ENCODE peak calls at places on chromosomes 12 and 14, in five cellular contexts. K is A549, D is K562, O is HepG2, X is H1. G is an unnamed sample.

GRCh38 chr12:123532021-123532420 is 1.5 kb downstream of the RILPL1 start:
- DNase-seq in X (no peak), O (no peak), D (no peak), K (no peak), G (peak)

GRCh38 chr14:32932302-32932920 is 6.3 kb upstream of the NPAS3 start:
- DNase-seq in X (peak), O (no peak), K (no peak), D (no peak), G (no peak)

GRCh38 chr12:96457191-96457930 is 32.0 kb upstream of the CFAP54 start:
- DNase-seq in K (no peak), D (no peak), O (no peak), X (no peak), G (no peak)

GRCh38 chr12:89353823-89354629 is 1.7 kb upstream of the DUSP6 start:
- DNase-seq in K (peak), X (peak), D (no peak), O (peak), G (no peak)

GRCh38 chr14:65958664-65959562 is 527.3 kb upstream of the CCDC196 start:
- DNase-seq in D (peak), O (peak), K (peak), X (peak), G (no peak)

GRCh38 chr14:91292476-91292875 is 48.0 kb upstream of the GPR68 start:
- DNase-seq in K (no peak), X (no peak), D (no peak), O (no peak), G (no peak)

GRCh38 chr12:67357726-67358125 is 88.6 kb downstream of the CAND1 start:
- DNase-seq in D (no peak), O (no peak), K (no peak), X (no peak), G (no peak)

GRCh38 chr12:1797011-1797901 is 23.1 kb upstream of the LRTM2 start:
- DNase-seq in X (peak), K (no peak), O (no peak), D (no peak), G (no peak)

GRCh38 chr12:24364921-24365320 is 415.5 kb upstream of the SOX5 start:
- DNase-seq in K (no peak), D (no peak), O (no peak), X (no peak), G (no peak)

GRCh38 chr12:8698132-8698829 is 490 bp downstream of the RIMKLB start:
- DNase-seq in D (peak), X (peak), O (no peak), K (peak), G (no peak)

GRCh38 chr12:6551496-6552139 is 4.2 kb downstream of the IFFO1 start:
- DNase-seq in K (no peak), X (no peak), O (no peak), D (no peak), G (no peak)

GRCh38 chr12:105667880-105668279 is 337.4 kb downstream of the C12orf75 start:
- DNase-seq in D (no peak), X (no peak), O (no peak), K (no peak), G (no peak)

GRCh38 chr12:108099778-108100177 is 29.3 kb upstream of the WSCD2 start:
- DNase-seq in O (no peak), K (no peak), X (no peak), D (no peak), G (no peak)

GRCh38 chr14:20472566-20473206 is 3.5 kb downstream of the PNP start:
- DNase-seq in K (no peak), X (no peak), D (no peak), O (no peak), G (no peak)

GRCh38 chr14:20476795-20477194 is 7.6 kb downstream of the PNP start:
- DNase-seq in D (no peak), X (no peak), K (no peak), O (no peak), G (no peak)

GRCh38 chr14:20482382-20482781 is 13.2 kb downstream of the PNP start:
- DNase-seq in D (peak), O (no peak), X (no peak), K (no peak), G (no peak)

GRCh38 chr14:20478915-20479314 is 9.7 kb downstream of the PNP start:
- DNase-seq in D (no peak), K (no peak), X (no peak), O (no peak), G (no peak)

GRCh38 chr14:20477211-20477876 is 8.1 kb downstream of the PNP start:
- DNase-seq in O (no peak), K (no peak), D (no peak), X (no peak), G (no peak)
- TF ChIP-seq KDM1A in O (no peak), K (no peak), D (peak), X (no peak), G (no peak)

GRCh38 chr12:32454075-32454474 is 54.7 kb downstream of the FGD4 start:
- DNase-seq in O (no peak), D (no peak), X (no peak), K (peak), G (no peak)

GRCh38 chr12:32450363-32450762 is 51.0 kb downstream of the FGD4 start:
- DNase-seq in O (no peak), D (no peak), K (no peak), X (no peak), G (no peak)

GRCh38 chr12:32451816-32452215 is 52.5 kb downstream of the FGD4 start:
- DNase-seq in K (no peak), O (no peak), D (no peak), X (no peak), G (no peak)

GRCh38 chr12:32448581-32448980 is 49.2 kb downstream of the FGD4 start:
- DNase-seq in X (no peak), D (no peak), K (no peak), O (no peak), G (no peak)

GRCh38 chr12:32450768-32451167 is 51.4 kb downstream of the FGD4 start:
- DNase-seq in K (no peak), X (no peak), O (no peak), D (no peak), G (no peak)
- TF ChIP-seq KDM1A in K (no peak), X (no peak), O (no peak), D (no peak), G (no peak)

GRCh38 chr12:12470751-12471300 is 91.8 kb downstream of the DUSP16 start:
- DNase-seq in K (no peak), X (peak), D (no peak), O (no peak), G (no peak)

GRCh38 chr12:12467222-12467621 is 95.4 kb downstream of the DUSP16 start:
- DNase-seq in K (no peak), X (no peak), D (no peak), O (no peak), G (no peak)

GRCh38 chr12:12469386-12469785 is 93.3 kb downstream of the DUSP16 start:
- DNase-seq in D (no peak), O (no peak), K (no peak), X (no peak), G (no peak)

GRCh38 chr12:12467701-12468218 is 94.9 kb downstream of the DUSP16 start:
- DNase-seq in D (no peak), X (no peak), O (no peak), K (no peak), G (no peak)

GRCh38 chr12:12468575-12468974 is 94.1 kb downstream of the DUSP16 start:
- DNase-seq in K (no peak), O (no peak), D (no peak), X (no peak), G (no peak)
- TF ChIP-seq KDM1A in K (no peak), O (no peak), D (no peak), X (no peak), G (no peak)

GRCh38 chr12:111447571-111448265 is 42.0 kb downstream of the SH2B3 start:
- DNase-seq in D (no peak), O (no peak), K (no peak), X (peak), G (no peak)

GRCh38 chr12:111446631-111447570 is 41.2 kb downstream of the SH2B3 start:
- DNase-seq in O (no peak), X (peak), D (no peak), K (no peak), G (no peak)

GRCh38 chr12:111446044-111446581 is 40.4 kb downstream of the SH2B3 start:
- DNase-seq in D (peak), X (peak), O (no peak), K (no peak), G (no peak)

GRCh38 chr12:111448831-111449790 is 43.4 kb downstream of the SH2B3 start:
- DNase-seq in D (no peak), K (no peak), O (no peak), X (peak), G (no peak)

DNA sequence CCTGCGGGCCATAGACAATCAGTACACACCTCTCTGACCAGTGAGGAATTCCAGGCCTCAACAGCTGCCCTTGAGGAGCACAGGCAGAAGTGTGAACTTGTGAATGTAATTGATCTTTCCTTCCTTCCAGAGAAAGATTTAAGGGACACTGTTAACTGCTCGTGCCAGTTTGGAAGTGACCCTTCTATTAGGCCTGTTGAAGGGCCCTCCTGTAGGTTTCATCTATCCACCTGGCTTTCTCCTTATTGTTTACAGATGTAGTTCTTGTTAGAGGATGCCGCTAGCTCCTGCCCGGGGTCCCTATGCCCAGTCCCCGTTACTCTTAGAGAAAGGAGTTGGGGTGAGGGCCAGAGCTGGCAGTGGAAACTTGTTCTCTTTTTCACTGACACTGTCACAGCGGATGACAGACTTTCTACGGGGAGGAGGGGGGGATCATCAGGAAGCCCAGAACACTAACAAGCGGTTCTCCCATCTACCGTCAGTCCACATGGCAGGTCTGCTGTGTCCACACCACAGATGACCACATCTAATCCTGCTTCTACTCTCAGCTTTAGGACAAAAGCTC is 42.6 kb downstream of the SH2B3 start:
- DNase-seq in D (no peak), X (peak), K (no peak), O (no peak), G (no peak)
- TF ChIP-seq KDM1A in D (no peak), X (no peak), K (no peak), O (no peak), G (no peak)

GRCh38 chr12:101238806-101239329 is 28.8 kb upstream of the SLC5A8 start:
- DNase-seq in K (no peak), O (no peak), D (no peak), X (no peak), G (no peak)

GRCh38 chr12:101243616-101244015 is 33.6 kb upstream of the SLC5A8 start:
- DNase-seq in K (no peak), D (no peak), X (no peak), O (no peak), G (no peak)

GRCh38 chr12:101243074-101243473 is 33.0 kb upstream of the SLC5A8 start:
- DNase-seq in X (no peak), D (no peak), O (no peak), K (no peak), G (no peak)
- TF ChIP-seq KDM1A in X (no peak), D (no peak), O (no peak), K (no peak), G (no peak)

GRCh38 chr12:65209655-65210043 is 40.3 kb downstream of the LEMD3 start:
- DNase-seq in O (no peak), K (no peak), D (no peak), X (no peak), G (no peak)
- TF ChIP-seq KDM1A in O (no peak), K (no peak), D (no peak), X (no peak), G (no peak)

GRCh38 chr14:47044841-47045240 is 393.3 kb upstream of the RPL10L start:
- DNase-seq in X (peak), O (no peak), D (no peak), K (no peak), G (no peak)
- TF ChIP-seq KDM1A in X (no peak), O (no peak), D (no peak), K (no peak), G (no peak)

GRCh38 chr12:112535637-112536366 is 117.1 kb downstream of the PTPN11 start:
- DNase-seq in D (no peak), O (no peak), K (no peak), X (no peak), G (no peak)
- TF ChIP-seq KDM1A in D (no peak), O (no peak), K (no peak), X (no peak), G (no peak)